ENCODE peak calls at places on chromosomes 12 and 14, in five cellular contexts. G is activated B cell treated with CpG ODN at 0.5 μM for 24 hours, R is psoas muscle, N is left colon, I is GM12878. C is an unnamed sample.

GRCh38 chr12:114882083-114882482 is 198.1 kb upstream of the TBX3 start:
- ATAC-seq in N (no peak), R (no peak), G (no peak), I (no peak), C (no peak)

GRCh38 chr12:55670213-55670730 is 33.6 kb downstream of the OR10P1 start:
- ATAC-seq in I (no peak), R (no peak), N (peak), G (no peak), C (no peak)

GRCh38 chr14:90632868-90633267 is 183.4 kb downstream of the TTC7B start:
- ATAC-seq in G (no peak), N (no peak), R (no peak), I (no peak), C (no peak)

GRCh38 chr12:42568952-42569916 is 20.3 kb downstream of the PRICKLE1 start:
- ATAC-seq in G (no peak), N (peak), R (peak), I (peak), C (no peak)

GRCh38 chr12:22828059-22828458 is 203.1 kb downstream of the ETNK1 start:
- ATAC-seq in G (no peak), R (no peak), N (no peak), I (peak), C (no peak)

GRCh38 chr12:22409071-22409951 is 74.8 kb upstream of the ST8SIA1 start:
- ATAC-seq in G (no peak), I (peak), R (peak), N (peak), C (peak)

GRCh38 chr14:31162910-31163649 is 44.5 kb downstream of the HECTD1 start:
- ATAC-seq in G (no peak), N (no peak), I (no peak), R (no peak), C (no peak)

GRCh38 chr14:92863281-92863680 is 59.7 kb upstream of the CHGA start:
- ATAC-seq in G (no peak), R (no peak), N (peak), I (no peak), C (no peak)

GRCh38 chr12:120962487-120963054 is 15.8 kb upstream of the HNF1A start:
- ATAC-seq in R (no peak), I (no peak), G (no peak), N (peak), C (no peak)

GRCh38 chr12:105409881-105410471 is 79.5 kb downstream of the C12orf75 start:
- ATAC-seq in R (no peak), N (no peak), G (no peak), I (no peak), C (no peak)

GRCh38 chr14:99260652-99261551 is 11.1 kb downstream of the BCL11B start:
- ATAC-seq in I (peak), N (peak), G (no peak), R (no peak), C (no peak)

GRCh38 chr12:127546721-127547505 is 720.1 kb upstream of the TMEM132C start:
- ATAC-seq in G (no peak), I (no peak), R (no peak), N (no peak), C (no peak)

GRCh38 chr12:2341871-2342270 is 289.1 kb downstream of the CACNA1C start:
- ATAC-seq in N (no peak), G (no peak), I (no peak), R (peak), C (no peak)

GRCh38 chr12:78275886-78276285 is 445.2 kb downstream of the NAV3 start:
- ATAC-seq in R (no peak), G (no peak), N (peak), I (no peak), C (no peak)

GRCh38 chr14:104582005-104582404 is 2.4 kb downstream of the C14orf180 start:
- ATAC-seq in I (no peak), N (no peak), R (no peak), G (no peak), C (no peak)

C was measured in stimulated activated memory B cell treated with anti-CD40 and anti-IgM and Interleukin-4, amounts not matched to agents 10 μg/mL and 1 μg/mL and 100 μg/mL, for 72 hours.